ENCODE peak calls at places on chromosomes 4 and X, in seven cellular contexts. R, S, M, F, X, C and U are unnamed samples.

GRCh38 chr4:88697113-88697512 is 516 bp downstream of the NAP1L5 start:
- DNase-seq in S (peak), F (no peak), X (peak), C (no peak), M (peak), R (no peak), U (no peak)

GRCh38 chr4:94507708-94508107 is 56.0 kb downstream of the PDLIM5 start:
- DNase-seq in S (peak), X (peak), F (peak), C (peak), M (peak), R (no peak), U (peak)

GRCh38 chr4:46016306-46016705 is 107.5 kb downstream of the GABRG1 start:
- DNase-seq in S (no peak), X (no peak), C (no peak), F (peak), R (peak), M (no peak), U (peak)

GRCh38 chrX:47662144-47662657 is 3.2 kb upstream of the UXT start:
- DNase-seq in F (peak), R (no peak), S (peak), C (peak), X (peak), M (no peak), U (peak)

GRCh38 chr4:8762356-8762755 is 109.3 kb downstream of the HMX1 start:
- DNase-seq in F (no peak), S (no peak), R (no peak), C (no peak), X (no peak), M (no peak), U (no peak)

GRCh38 chr4:44447563-44448504 is 775 bp downstream of the KCTD8 start:
- DNase-seq in M (peak), S (peak), X (peak), F (peak), R (peak), C (no peak), U (peak)

GRCh38 chr4:3168029-3168428 is 80.9 kb upstream of the MSANTD1 start:
- DNase-seq in C (no peak), X (peak), F (no peak), R (peak), M (no peak), S (peak), U (no peak)

GRCh38 chr4:57318694-57319093 is 208.5 kb upstream of the IGFBP7 start:
- DNase-seq in M (no peak), S (no peak), C (no peak), R (no peak), X (peak), F (no peak), U (peak)

GRCh38 chr4:13236485-13236884 is 247.7 kb downstream of the RAB28 start:
- DNase-seq in C (no peak), S (no peak), M (no peak), F (no peak), R (no peak), X (no peak), U (no peak)

GRCh38 chr4:74793757-74794340 is 474 bp downstream of the BTC start:
- DNase-seq in C (peak), F (peak), M (peak), R (peak), X (peak), S (peak), U (peak)

GRCh38 chr4:189202182-189202868 is 738.3 kb upstream of the FRG1 start:
- DNase-seq in C (no peak), M (no peak), S (peak), F (peak), R (peak), X (peak), U (peak)

GRCh38 chr4:98657531-98658286 is 702 bp downstream of the TSPAN5 start:
- DNase-seq in X (peak), M (peak), S (peak), C (peak), R (peak), F (peak), U (peak)

GRCh38 chr4:8303485-8304281 is 34.1 kb downstream of the HTRA3 start:
- DNase-seq in X (peak), C (no peak), S (peak), F (peak), M (peak), R (no peak), U (peak)

GRCh38 chr4:143391261-143391660 is 54.6 kb downstream of the GAB1 start:
- DNase-seq in C (no peak), X (no peak), M (no peak), S (no peak), R (peak), F (no peak), U (no peak)

GRCh38 chr4:151430737-151431457 is 21.9 kb downstream of the FHIP1A start:
- DNase-seq in S (no peak), X (no peak), C (no peak), R (peak), F (no peak), M (no peak), U (peak)

GRCh38 chr4:168569066-168569908 is 72.4 kb downstream of the PALLD start:
- DNase-seq in S (peak), C (no peak), M (peak), R (no peak), F (peak), X (peak), U (no peak)

GRCh38 chr4:146291313-146291712 is 77.0 kb downstream of the REELD1 start:
- DNase-seq in F (no peak), R (peak), X (no peak), M (no peak), C (no peak), S (no peak), U (no peak)

GRCh38 chrX:84064164-84064563 is 123.8 kb downstream of the RPS6KA6 start:
- DNase-seq in F (no peak), X (peak), S (peak), M (no peak), C (no peak), R (no peak), U (peak)

GRCh38 chrX:112849010-112849409 is 8.4 kb upstream of the AMOT start:
- DNase-seq in M (no peak), C (no peak), F (no peak), S (no peak), R (no peak), X (peak), U (no peak)

GRCh38 chrX:153562546-153562945 is 36.4 kb downstream of the CCNQ start:
- DNase-seq in C (no peak), S (no peak), R (no peak), X (no peak), F (no peak), M (no peak), U (no peak)

GRCh38 chr4:8258813-8259212 is 10.7 kb upstream of the HTRA3 start:
- DNase-seq in X (no peak), S (no peak), M (no peak), F (no peak), C (no peak), R (no peak), U (no peak)

GRCh38 chr4:185211035-185211434 is 1.6 kb downstream of the SNX25 start:
- DNase-seq in C (no peak), F (no peak), S (no peak), X (no peak), M (peak), R (no peak), U (no peak)

GRCh38 chrX:103398321-103398937 is 22.1 kb downstream of the BEX3 start:
- DNase-seq in F (peak), M (peak), S (peak), X (peak), C (no peak), R (no peak), U (peak)

GRCh38 chrX:136589966-136590365 is 58.0 kb downstream of the VGLL1 start:
- DNase-seq in R (no peak), F (no peak), C (peak), S (no peak), X (peak), M (no peak), U (peak)

GRCh38 chr4:132592340-132592739 is 556.8 kb upstream of the PCDH10 start:
- DNase-seq in M (no peak), X (no peak), R (no peak), F (no peak), S (no peak), C (no peak), U (no peak)

GRCh38 chr4:10929818-10930217 is 245.2 kb upstream of the CLNK start:
- DNase-seq in M (no peak), S (no peak), C (no peak), R (no peak), F (no peak), X (no peak), U (no peak)

GRCh38 chr4:145012841-145013240 is 85.2 kb downstream of the ANAPC10 start:
- DNase-seq in F (no peak), S (peak), X (peak), M (peak), R (no peak), C (no peak), U (peak)

GRCh38 chrX:68018248-68019203 is 414.8 kb downstream of the OPHN1 start:
- DNase-seq in F (no peak), X (peak), C (no peak), S (peak), R (peak), M (peak), U (peak)

GRCh38 chr4:94711635-94712034 is 46.1 kb upstream of the BMPR1B start:
- DNase-seq in F (no peak), X (no peak), R (no peak), M (no peak), C (no peak), S (peak), U (no peak)

DNA sequence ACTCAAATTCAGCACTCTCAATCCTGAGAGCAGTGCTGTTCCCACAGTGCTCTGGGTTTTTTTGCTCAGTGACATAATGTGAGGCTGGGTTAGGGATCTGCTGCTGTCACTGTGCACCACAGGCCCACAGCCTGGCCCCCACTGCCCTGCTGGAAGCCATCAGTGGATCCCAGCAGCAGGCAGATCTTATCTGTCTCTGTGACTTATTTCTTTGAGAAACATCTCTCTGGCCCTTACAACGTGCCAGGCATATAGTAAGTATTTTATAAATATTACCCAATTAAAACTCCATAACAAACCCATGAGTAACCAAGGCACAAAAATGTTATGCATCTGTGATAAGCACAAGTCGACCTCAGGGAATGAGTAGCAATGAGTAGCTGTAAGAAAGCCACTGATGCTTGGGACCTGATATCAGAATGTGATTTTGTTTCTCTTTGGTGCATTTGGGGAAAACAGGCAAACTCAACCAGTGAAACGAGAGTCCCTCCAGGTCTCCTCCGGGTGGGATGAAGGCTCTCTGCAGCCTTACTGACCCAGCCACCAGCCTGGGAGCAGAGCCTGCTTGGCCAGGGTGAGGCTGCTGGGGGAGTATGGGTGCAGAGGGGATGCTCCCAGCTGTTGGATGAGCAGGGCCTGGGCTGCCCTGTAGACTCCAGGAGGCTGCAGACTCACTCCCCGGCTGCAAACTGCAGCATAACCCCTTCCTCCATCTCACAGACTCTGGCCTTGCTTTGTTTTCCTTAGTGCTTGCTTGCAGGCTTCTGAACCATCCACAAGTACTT is 172.7 kb upstream of the LNX1 start:
- DNase-seq in C (peak), F (no peak), X (peak), M (no peak), S (peak), R (no peak), U (peak)
- H2AFZ ChIP-seq in C (no peak), F (no peak), X (peak), M (no peak), S (no peak), R (peak), U (no peak)

GRCh38 chr4:40311811-40312346 is 23.3 kb upstream of the CHRNA9 start:
- DNase-seq in F (peak), X (no peak), S (no peak), R (no peak), M (peak), C (peak), U (no peak)
- H2AFZ ChIP-seq in F (no peak), X (no peak), S (no peak), R (peak), M (peak), C (peak), U (no peak)

GRCh38 chr4:177255359-177255758 is 54.3 kb upstream of the NEIL3 start:
- DNase-seq in M (no peak), R (peak), C (no peak), S (no peak), F (no peak), X (no peak), U (no peak)

GRCh38 chr4:177251237-177251636 is 58.4 kb upstream of the NEIL3 start:
- DNase-seq in S (no peak), F (peak), X (no peak), M (no peak), C (no peak), R (no peak), U (no peak)

GRCh38 chr4:177246636-177247584 is 62.8 kb upstream of the NEIL3 start:
- DNase-seq in X (peak), F (no peak), R (no peak), C (no peak), M (no peak), S (peak), U (peak)

GRCh38 chr4:177250056-177250696 is 59.5 kb upstream of the NEIL3 start:
- DNase-seq in R (peak), X (peak), C (no peak), M (peak), S (peak), F (peak), U (peak)
- H2AFZ ChIP-seq in R (peak), X (peak), C (no peak), M (peak), S (peak), F (no peak), U (peak)

GRCh38 chr4:38905657-38906398 is 38.2 kb downstream of the FAM114A1 start:
- DNase-seq in C (no peak), M (no peak), X (no peak), S (no peak), F (no peak), R (no peak), U (no peak)
- H2AFZ ChIP-seq in C (no peak), M (no peak), X (no peak), S (no peak), F (no peak), R (no peak), U (no peak)

GRCh38 chr4:54368861-54369260 is 139.8 kb downstream of the PDGFRA start:
- DNase-seq in F (no peak), S (no peak), M (no peak), R (no peak), C (no peak), X (no peak), U (no peak)
- H2AFZ ChIP-seq in F (no peak), S (peak), M (no peak), R (no peak), C (no peak), X (no peak), U (no peak)

GRCh38 chr4:42656736-42656985 is 244 bp downstream of the ATP8A1 start:
- DNase-seq in C (no peak), M (no peak), S (no peak), R (no peak), F (no peak), X (no peak), U (no peak)

GRCh38 chr4:42655248-42655647 is 1.7 kb downstream of the ATP8A1 start:
- DNase-seq in M (peak), R (no peak), C (no peak), X (peak), F (no peak), S (no peak), U (no peak)

GRCh38 chr4:42654606-42655005 is 2.3 kb downstream of the ATP8A1 start:
- DNase-seq in X (peak), C (no peak), R (no peak), F (no peak), M (peak), S (peak), U (peak)

GRCh38 chr4:42656986-42657792 is at the start of gene ATP8A1:
- DNase-seq in F (peak), C (peak), X (peak), R (peak), S (peak), M (peak), U (peak)

DNA sequence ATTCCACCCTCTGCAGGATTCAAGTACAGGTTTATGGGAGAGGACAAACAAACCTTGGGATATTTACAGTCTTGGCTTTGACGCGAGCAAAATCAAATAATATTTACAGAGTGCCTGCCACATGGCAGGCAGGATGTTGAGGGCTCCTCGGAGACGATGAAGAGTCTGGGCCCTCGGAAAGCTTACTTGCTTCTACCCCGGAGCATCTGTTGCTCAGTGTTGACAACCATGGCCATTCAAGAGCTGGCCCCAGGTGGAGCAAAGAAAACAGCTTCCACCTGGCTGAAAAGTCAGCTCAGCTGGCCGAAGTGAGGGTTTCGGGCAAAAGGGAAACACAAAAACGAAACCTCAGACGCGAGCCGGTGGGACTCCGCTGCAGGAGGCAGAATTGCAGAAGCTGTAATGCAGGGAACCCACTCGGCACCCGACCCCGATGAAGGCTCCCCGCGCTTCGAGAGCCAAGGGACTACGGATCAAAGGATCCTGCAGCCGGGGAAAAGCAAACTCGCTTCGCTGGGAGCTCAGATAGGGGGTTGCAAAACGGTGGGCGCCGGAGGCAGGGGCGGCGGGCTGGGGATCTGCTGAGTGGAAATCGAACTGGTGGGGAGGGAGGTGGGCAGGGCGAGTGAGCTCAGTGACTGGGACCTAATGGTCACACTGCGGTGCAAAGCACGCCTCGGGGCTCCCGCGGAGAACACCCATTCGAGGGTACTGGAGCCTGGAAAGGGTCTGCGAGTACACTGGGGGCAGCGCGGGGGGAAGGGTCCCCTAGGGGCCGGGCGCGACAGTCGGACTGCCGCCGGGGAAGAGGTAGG is 777 bp downstream of the ATP8A1 start:
- DNase-seq in S (no peak), F (peak), M (peak), X (peak), C (no peak), R (peak), U (peak)
- H2AFZ ChIP-seq in S (peak), F (peak), M (peak), X (peak), C (peak), R (peak), U (peak)

GRCh38 chr4:102778720-102779119 is 18.0 kb upstream of the MANBA start:
- DNase-seq in S (no peak), X (no peak), C (no peak), R (no peak), F (peak), M (no peak), U (no peak)
- H2AFZ ChIP-seq in S (peak), X (no peak), C (no peak), R (peak), F (no peak), M (no peak), U (no peak)